ENCODE peak calls at places on chromosome 18, in five cellular contexts. P is Caki2, J is ACHN, H is HEK293T, A is stomach. R is an unnamed sample.

GRCh38 chr18:9335255-9336045 is 877 bp downstream of the TWSG1 start:
- DNase-seq in P (peak), J (peak), H (no peak), A (no peak), R (no peak)

GRCh38 chr18:6566338-6566911 is 151.7 kb upstream of the L3MBTL4 start:
- DNase-seq in P (no peak), J (no peak), H (no peak), A (no peak), R (peak)

GRCh38 chr18:5513947-5514346 is 29.9 kb downstream of the EPB41L3 start:
- DNase-seq in P (no peak), J (no peak), H (no peak), A (no peak), R (no peak)

GRCh38 chr18:74370163-74370562 is 54.5 kb downstream of the C18orf63 start:
- DNase-seq in P (no peak), J (no peak), H (no peak), A (no peak), R (no peak)

GRCh38 chr18:46917108-46917807 is at the start of the genes KATNAL2 and PIAS2:
- DNase-seq in P (peak), J (peak), H (peak), A (peak), R (peak)

GRCh38 chr18:61833978-61834377 is 58.8 kb downstream of the RNF152 start:
- DNase-seq in P (no peak), J (no peak), H (no peak), A (no peak), R (no peak)

GRCh38 chr18:50142441-50143120 is 52.4 kb downstream of the MYO5B start:
- DNase-seq in P (peak), J (no peak), H (no peak), A (no peak), R (no peak)

GRCh38 chr18:29434650-29435049 is 1257.7 kb upstream of the CDH2 start:
- DNase-seq in P (no peak), J (no peak), H (no peak), A (no peak), R (no peak)

GRCh38 chr18:2908946-2909335 is 62.1 kb downstream of the EMILIN2 start:
- DNase-seq in P (no peak), J (no peak), H (no peak), A (no peak), R (no peak)

GRCh38 chr18:79517322-79517721 is 121.6 kb downstream of the NFATC1 start:
- DNase-seq in P (no peak), J (no peak), H (no peak), A (no peak), R (no peak)

GRCh38 chr18:55337908-55338521 is 250.0 kb downstream of the TCF4 start:
- DNase-seq in P (no peak), J (no peak), H (no peak), A (no peak), R (no peak)

GRCh38 chr18:54148678-54149077 is 75.8 kb downstream of the MBD2 start:
- DNase-seq in P (no peak), J (no peak), H (no peak), A (no peak), R (no peak)

GRCh38 chr18:62339106-62339988 is 14.2 kb downstream of the TNFRSF11A start:
- DNase-seq in P (peak), J (peak), H (no peak), A (no peak), R (no peak)

GRCh38 chr18:1018211-1018651 is 113.6 kb downstream of the ADCYAP1 start:
- DNase-seq in P (no peak), J (no peak), H (no peak), A (no peak), R (no peak)

GRCh38 chr18:10715791-10716190 is 190.0 kb downstream of the NAPG start:
- DNase-seq in P (peak), J (peak), H (no peak), A (no peak), R (no peak)

GRCh38 chr18:51278045-51278649 is 80.7 kb upstream of the MEX3C start:
- DNase-seq in P (peak), J (peak), H (peak), A (peak), R (peak)

GRCh38 chr18:26989842-26990241 is 124.3 kb upstream of the AQP4 start:
- DNase-seq in P (no peak), J (no peak), H (no peak), A (no peak), R (no peak)

GRCh38 chr18:62018034-62018760 is 125.4 kb upstream of the RNF152 start:
- DNase-seq in P (no peak), J (no peak), H (no peak), A (no peak), R (no peak)

GRCh38 chr18:35442701-35443100 is 55.1 kb downstream of the INO80C start:
- DNase-seq in P (no peak), J (no peak), H (no peak), A (no peak), R (no peak)

GRCh38 chr18:76492669-76493212 is 2.3 kb downstream of the ZNF516 start:
- DNase-seq in P (peak), J (peak), H (peak), A (peak), R (peak)

GRCh38 chr18:58895385-58895784 is 30.7 kb downstream of the ZNF532 start:
- DNase-seq in P (no peak), J (no peak), H (no peak), A (no peak), R (no peak)

R was measured in Caco-2.